ENCODE peak calls at places on chromosomes 4 and X, in seven cellular contexts. One of them, this sample, is unnamed.
A peak's percentile ranks its signal among the peaks of the same experiment; 100 is the strongest.

GRCh38 chr4:53654300-53654758 is 63.0 kb upstream of the LNX1 start:
- DNase-seq in CD4-positive, alpha-beta T cell: no peak
- DNase-seq in Calu3: no peak
- DNase-seq in stimulated activated CD4-positive, alpha-beta T cell treated with anti-CD3 and anti-CD28 coated beads, Interleukin-1b, Interleukin-23, amount 100 ng/mL, for 1 hour: no peak
- DNase-seq in fibroblast of the aortic adventitia: peak; percentile 89
- DNase-seq in adrenal gland: peak; percentile 41
- DNase-seq in glutamatergic neuron: no peak
- DNase-seq in this sample: no peak

GRCh38 chr4:107094332-107094731 is 58.2 kb upstream of the DKK2 start:
- DNase-seq in CD4-positive, alpha-beta T cell: no peak
- DNase-seq in Calu3: no peak
- DNase-seq in stimulated activated CD4-positive, alpha-beta T cell treated with anti-CD3 and anti-CD28 coated beads, Interleukin-1b, Interleukin-23, amount 100 ng/mL, for 1 hour: no peak
- DNase-seq in fibroblast of the aortic adventitia: peak; percentile 61
- DNase-seq in adrenal gland: no peak
- DNase-seq in glutamatergic neuron: no peak
- DNase-seq in this sample: no peak

GRCh38 chr4:169791527-169792156 is 33.9 kb upstream of the HPF1 start:
- DNase-seq in CD4-positive, alpha-beta T cell: no peak
- DNase-seq in Calu3: peak; percentile 59
- DNase-seq in stimulated activated CD4-positive, alpha-beta T cell treated with anti-CD3 and anti-CD28 coated beads, Interleukin-1b, Interleukin-23, amount 100 ng/mL, for 1 hour: no peak
- DNase-seq in fibroblast of the aortic adventitia: peak; percentile 69
- DNase-seq in adrenal gland: peak; percentile 48
- DNase-seq in glutamatergic neuron: peak; percentile 89
- DNase-seq in this sample: peak; percentile 36

GRCh38 chr4:69773443-69773842 is 13.0 kb upstream of the SULT1B1 start:
- DNase-seq in CD4-positive, alpha-beta T cell: no peak
- DNase-seq in Calu3: peak; percentile 15
- DNase-seq in stimulated activated CD4-positive, alpha-beta T cell treated with anti-CD3 and anti-CD28 coated beads, Interleukin-1b, Interleukin-23, amount 100 ng/mL, for 1 hour: no peak
- DNase-seq in fibroblast of the aortic adventitia: peak; percentile 90
- DNase-seq in adrenal gland: no peak
- DNase-seq in glutamatergic neuron: no peak
- DNase-seq in this sample: no peak

GRCh38 chrX:17654116-17654515 is 83.2 kb upstream of the SCML1 start:
- DNase-seq in CD4-positive, alpha-beta T cell: no peak
- DNase-seq in Calu3: no peak
- DNase-seq in stimulated activated CD4-positive, alpha-beta T cell treated with anti-CD3 and anti-CD28 coated beads, Interleukin-1b, Interleukin-23, amount 100 ng/mL, for 1 hour: no peak
- DNase-seq in fibroblast of the aortic adventitia: no peak
- DNase-seq in adrenal gland: no peak
- DNase-seq in glutamatergic neuron: no peak
- DNase-seq in this sample: no peak

GRCh38 chr4:95539056-95539455 is 9.7 kb downstream of the UNC5C start:
- DNase-seq in CD4-positive, alpha-beta T cell: no peak
- DNase-seq in Calu3: no peak
- DNase-seq in stimulated activated CD4-positive, alpha-beta T cell treated with anti-CD3 and anti-CD28 coated beads, Interleukin-1b, Interleukin-23, amount 100 ng/mL, for 1 hour: no peak
- DNase-seq in fibroblast of the aortic adventitia: no peak
- DNase-seq in adrenal gland: no peak
- DNase-seq in glutamatergic neuron: no peak
- DNase-seq in this sample: no peak

GRCh38 chr4:90318208-90318607 is 191.0 kb downstream of the CCSER1 start:
- DNase-seq in CD4-positive, alpha-beta T cell: no peak
- DNase-seq in Calu3: no peak
- DNase-seq in stimulated activated CD4-positive, alpha-beta T cell treated with anti-CD3 and anti-CD28 coated beads, Interleukin-1b, Interleukin-23, amount 100 ng/mL, for 1 hour: no peak
- DNase-seq in fibroblast of the aortic adventitia: peak; percentile 89
- DNase-seq in adrenal gland: no peak
- DNase-seq in glutamatergic neuron: no peak
- DNase-seq in this sample: no peak

GRCh38 chr4:105923507-105924238 is 28.4 kb downstream of the NPNT start:
- DNase-seq in CD4-positive, alpha-beta T cell: no peak
- DNase-seq in Calu3: no peak
- DNase-seq in stimulated activated CD4-positive, alpha-beta T cell treated with anti-CD3 and anti-CD28 coated beads, Interleukin-1b, Interleukin-23, amount 100 ng/mL, for 1 hour: no peak
- DNase-seq in fibroblast of the aortic adventitia: no peak
- DNase-seq in adrenal gland: no peak
- DNase-seq in glutamatergic neuron: peak; percentile 31
- DNase-seq in this sample: no peak

GRCh38 chrX:123432362-123433150 is 248.5 kb downstream of the GRIA3 start:
- DNase-seq in CD4-positive, alpha-beta T cell: no peak
- DNase-seq in Calu3: peak; percentile 49
- DNase-seq in stimulated activated CD4-positive, alpha-beta T cell treated with anti-CD3 and anti-CD28 coated beads, Interleukin-1b, Interleukin-23, amount 100 ng/mL, for 1 hour: no peak
- DNase-seq in fibroblast of the aortic adventitia: no peak
- DNase-seq in adrenal gland: no peak
- DNase-seq in glutamatergic neuron: no peak
- DNase-seq in this sample: no peak

GRCh38 chr4:163215896-163216295 is 49.2 kb upstream of the NAF1 start:
- DNase-seq in CD4-positive, alpha-beta T cell: no peak
- DNase-seq in Calu3: no peak
- DNase-seq in stimulated activated CD4-positive, alpha-beta T cell treated with anti-CD3 and anti-CD28 coated beads, Interleukin-1b, Interleukin-23, amount 100 ng/mL, for 1 hour: no peak
- DNase-seq in fibroblast of the aortic adventitia: no peak
- DNase-seq in adrenal gland: no peak
- DNase-seq in glutamatergic neuron: no peak
- DNase-seq in this sample: no peak

GRCh38 chr4:98662619-98663225 is 4.3 kb upstream of the TSPAN5 start:
- DNase-seq in CD4-positive, alpha-beta T cell: peak; percentile 23
- DNase-seq in Calu3: no peak
- DNase-seq in stimulated activated CD4-positive, alpha-beta T cell treated with anti-CD3 and anti-CD28 coated beads, Interleukin-1b, Interleukin-23, amount 100 ng/mL, for 1 hour: no peak
- DNase-seq in fibroblast of the aortic adventitia: no peak
- DNase-seq in adrenal gland: no peak
- DNase-seq in glutamatergic neuron: peak; percentile 20
- DNase-seq in this sample: no peak

GRCh38 chrX:54754854-54755253 is 43.2 kb downstream of the ITIH6 start:
- DNase-seq in CD4-positive, alpha-beta T cell: no peak
- DNase-seq in Calu3: no peak
- DNase-seq in stimulated activated CD4-positive, alpha-beta T cell treated with anti-CD3 and anti-CD28 coated beads, Interleukin-1b, Interleukin-23, amount 100 ng/mL, for 1 hour: no peak
- DNase-seq in fibroblast of the aortic adventitia: no peak
- DNase-seq in adrenal gland: no peak
- DNase-seq in glutamatergic neuron: no peak
- DNase-seq in this sample: no peak

GRCh38 chr4:155629831-155630425 is 36.7 kb upstream of the GUCY1A1 start:
- DNase-seq in CD4-positive, alpha-beta T cell: no peak
- DNase-seq in Calu3: no peak
- DNase-seq in stimulated activated CD4-positive, alpha-beta T cell treated with anti-CD3 and anti-CD28 coated beads, Interleukin-1b, Interleukin-23, amount 100 ng/mL, for 1 hour: no peak
- DNase-seq in fibroblast of the aortic adventitia: no peak
- DNase-seq in adrenal gland: no peak
- DNase-seq in glutamatergic neuron: no peak
- DNase-seq in this sample: no peak

GRCh38 chr4:134382478-134383227 is 181.1 kb upstream of the PABPC4L start:
- DNase-seq in CD4-positive, alpha-beta T cell: no peak
- DNase-seq in Calu3: no peak
- DNase-seq in stimulated activated CD4-positive, alpha-beta T cell treated with anti-CD3 and anti-CD28 coated beads, Interleukin-1b, Interleukin-23, amount 100 ng/mL, for 1 hour: no peak
- DNase-seq in fibroblast of the aortic adventitia: no peak
- DNase-seq in adrenal gland: no peak
- DNase-seq in glutamatergic neuron: no peak
- DNase-seq in this sample: no peak

GRCh38 chr4:79604152-79604551 is 196.1 kb upstream of the GK2 start:
- DNase-seq in CD4-positive, alpha-beta T cell: no peak
- DNase-seq in Calu3: no peak
- DNase-seq in stimulated activated CD4-positive, alpha-beta T cell treated with anti-CD3 and anti-CD28 coated beads, Interleukin-1b, Interleukin-23, amount 100 ng/mL, for 1 hour: no peak
- DNase-seq in fibroblast of the aortic adventitia: no peak
- DNase-seq in adrenal gland: no peak
- DNase-seq in glutamatergic neuron: no peak
- DNase-seq in this sample: no peak

GRCh38 chrX:7218321-7219152 is 70.6 kb upstream of the PUDP start:
- DNase-seq in CD4-positive, alpha-beta T cell: no peak
- DNase-seq in Calu3: no peak
- DNase-seq in stimulated activated CD4-positive, alpha-beta T cell treated with anti-CD3 and anti-CD28 coated beads, Interleukin-1b, Interleukin-23, amount 100 ng/mL, for 1 hour: no peak
- DNase-seq in fibroblast of the aortic adventitia: no peak
- DNase-seq in adrenal gland: no peak
- DNase-seq in glutamatergic neuron: no peak
- DNase-seq in this sample: no peak

GRCh38 chr4:146647615-146648383 is 9.1 kb downstream of the POU4F2 start:
- DNase-seq in CD4-positive, alpha-beta T cell: no peak
- DNase-seq in Calu3: no peak
- DNase-seq in stimulated activated CD4-positive, alpha-beta T cell treated with anti-CD3 and anti-CD28 coated beads, Interleukin-1b, Interleukin-23, amount 100 ng/mL, for 1 hour: no peak
- DNase-seq in fibroblast of the aortic adventitia: no peak
- DNase-seq in adrenal gland: no peak
- DNase-seq in glutamatergic neuron: peak; percentile 49
- DNase-seq in this sample: peak; percentile 24

GRCh38 chr4:26542996-26543395 is 40.9 kb upstream of the TBC1D19 start:
- DNase-seq in CD4-positive, alpha-beta T cell: no peak
- DNase-seq in Calu3: no peak
- DNase-seq in stimulated activated CD4-positive, alpha-beta T cell treated with anti-CD3 and anti-CD28 coated beads, Interleukin-1b, Interleukin-23, amount 100 ng/mL, for 1 hour: no peak
- DNase-seq in fibroblast of the aortic adventitia: no peak
- DNase-seq in adrenal gland: no peak
- DNase-seq in glutamatergic neuron: no peak
- DNase-seq in this sample: no peak

GRCh38 chr4:24451870-24452269 is 132.5 kb downstream of the DHX15 start:
- DNase-seq in CD4-positive, alpha-beta T cell: no peak
- DNase-seq in Calu3: no peak
- DNase-seq in stimulated activated CD4-positive, alpha-beta T cell treated with anti-CD3 and anti-CD28 coated beads, Interleukin-1b, Interleukin-23, amount 100 ng/mL, for 1 hour: no peak
- DNase-seq in fibroblast of the aortic adventitia: no peak
- DNase-seq in adrenal gland: no peak
- DNase-seq in glutamatergic neuron: no peak
- DNase-seq in this sample: no peak

GRCh38 chr4:78079701-78080430 is 22.7 kb downstream of the FRAS1 start:
- DNase-seq in CD4-positive, alpha-beta T cell: no peak
- DNase-seq in Calu3: no peak
- DNase-seq in stimulated activated CD4-positive, alpha-beta T cell treated with anti-CD3 and anti-CD28 coated beads, Interleukin-1b, Interleukin-23, amount 100 ng/mL, for 1 hour: no peak
- DNase-seq in fibroblast of the aortic adventitia: no peak
- DNase-seq in adrenal gland: no peak
- DNase-seq in glutamatergic neuron: peak; percentile 47
- DNase-seq in this sample: no peak

GRCh38 chrX:43552166-43552565 is 103.9 kb upstream of the MAOA start:
- DNase-seq in CD4-positive, alpha-beta T cell: no peak
- DNase-seq in Calu3: peak; percentile 13
- DNase-seq in stimulated activated CD4-positive, alpha-beta T cell treated with anti-CD3 and anti-CD28 coated beads, Interleukin-1b, Interleukin-23, amount 100 ng/mL, for 1 hour: no peak
- DNase-seq in fibroblast of the aortic adventitia: no peak
- DNase-seq in adrenal gland: no peak
- DNase-seq in glutamatergic neuron: no peak
- DNase-seq in this sample: no peak

GRCh38 chrX:8987672-8988250 is 46.2 kb downstream of the FAM9B start:
- DNase-seq in CD4-positive, alpha-beta T cell: peak; percentile 34
- DNase-seq in Calu3: no peak
- DNase-seq in stimulated activated CD4-positive, alpha-beta T cell treated with anti-CD3 and anti-CD28 coated beads, Interleukin-1b, Interleukin-23, amount 100 ng/mL, for 1 hour: no peak
- DNase-seq in fibroblast of the aortic adventitia: no peak
- DNase-seq in adrenal gland: no peak
- DNase-seq in glutamatergic neuron: no peak
- DNase-seq in this sample: no peak

GRCh38 chr4:54322817-54323417 is 93.8 kb downstream of the PDGFRA start:
- DNase-seq in CD4-positive, alpha-beta T cell: peak; percentile 7
- DNase-seq in Calu3: peak; percentile 67
- DNase-seq in stimulated activated CD4-positive, alpha-beta T cell treated with anti-CD3 and anti-CD28 coated beads, Interleukin-1b, Interleukin-23, amount 100 ng/mL, for 1 hour: peak; percentile 3
- DNase-seq in fibroblast of the aortic adventitia: peak; percentile 63
- DNase-seq in adrenal gland: peak; percentile 70
- DNase-seq in glutamatergic neuron: peak; percentile 73
- DNase-seq in this sample: peak; percentile 47

GRCh38 chrX:150161092-150161672 is 201.9 kb upstream of the MAMLD1 start:
- DNase-seq in CD4-positive, alpha-beta T cell: no peak
- DNase-seq in Calu3: no peak
- DNase-seq in stimulated activated CD4-positive, alpha-beta T cell treated with anti-CD3 and anti-CD28 coated beads, Interleukin-1b, Interleukin-23, amount 100 ng/mL, for 1 hour: no peak
- DNase-seq in fibroblast of the aortic adventitia: no peak
- DNase-seq in adrenal gland: no peak
- DNase-seq in glutamatergic neuron: no peak
- DNase-seq in this sample: no peak

GRCh38 chr4:78288327-78288726 is 231.2 kb downstream of the FRAS1 start:
- DNase-seq in CD4-positive, alpha-beta T cell: no peak
- DNase-seq in Calu3: no peak
- DNase-seq in stimulated activated CD4-positive, alpha-beta T cell treated with anti-CD3 and anti-CD28 coated beads, Interleukin-1b, Interleukin-23, amount 100 ng/mL, for 1 hour: no peak
- DNase-seq in fibroblast of the aortic adventitia: peak; percentile 45
- DNase-seq in adrenal gland: no peak
- DNase-seq in glutamatergic neuron: no peak
- DNase-seq in this sample: no peak

GRCh38 chr4:137614491-137614890 is 82.2 kb upstream of the PCDH18 start:
- DNase-seq in CD4-positive, alpha-beta T cell: no peak
- DNase-seq in Calu3: no peak
- DNase-seq in stimulated activated CD4-positive, alpha-beta T cell treated with anti-CD3 and anti-CD28 coated beads, Interleukin-1b, Interleukin-23, amount 100 ng/mL, for 1 hour: no peak
- DNase-seq in fibroblast of the aortic adventitia: no peak
- DNase-seq in adrenal gland: no peak
- DNase-seq in glutamatergic neuron: no peak
- DNase-seq in this sample: no peak

GRCh38 chrX:12919620-12920019 is 13.2 kb downstream of the TLR8 start:
- DNase-seq in CD4-positive, alpha-beta T cell: no peak
- DNase-seq in Calu3: no peak
- DNase-seq in stimulated activated CD4-positive, alpha-beta T cell treated with anti-CD3 and anti-CD28 coated beads, Interleukin-1b, Interleukin-23, amount 100 ng/mL, for 1 hour: no peak
- DNase-seq in fibroblast of the aortic adventitia: no peak
- DNase-seq in adrenal gland: no peak
- DNase-seq in glutamatergic neuron: no peak
- DNase-seq in this sample: no peak

GRCh38 chr4:37902212-37902611 is 11.3 kb downstream of the TBC1D1 start:
- DNase-seq in CD4-positive, alpha-beta T cell: no peak
- DNase-seq in Calu3: no peak
- DNase-seq in stimulated activated CD4-positive, alpha-beta T cell treated with anti-CD3 and anti-CD28 coated beads, Interleukin-1b, Interleukin-23, amount 100 ng/mL, for 1 hour: no peak
- DNase-seq in fibroblast of the aortic adventitia: no peak
- DNase-seq in adrenal gland: no peak
- DNase-seq in glutamatergic neuron: no peak
- DNase-seq in this sample: no peak

GRCh38 chr4:7043521-7044414 is 596 bp downstream of the TADA2B start:
- DNase-seq in CD4-positive, alpha-beta T cell: peak; percentile 37
- DNase-seq in Calu3: peak; percentile 16
- DNase-seq in stimulated activated CD4-positive, alpha-beta T cell treated with anti-CD3 and anti-CD28 coated beads, Interleukin-1b, Interleukin-23, amount 100 ng/mL, for 1 hour: peak; percentile 21
- DNase-seq in fibroblast of the aortic adventitia: peak; percentile 37
- DNase-seq in adrenal gland: peak; percentile 67
- DNase-seq in glutamatergic neuron: peak; percentile 51
- DNase-seq in this sample: peak; percentile 63

GRCh38 chrX:154980330-154981115 is 42.0 kb downstream of the F8 start:
- DNase-seq in CD4-positive, alpha-beta T cell: peak; percentile 69
- DNase-seq in Calu3: peak; percentile 78
- DNase-seq in stimulated activated CD4-positive, alpha-beta T cell treated with anti-CD3 and anti-CD28 coated beads, Interleukin-1b, Interleukin-23, amount 100 ng/mL, for 1 hour: peak; percentile 52
- DNase-seq in fibroblast of the aortic adventitia: peak; percentile 72
- DNase-seq in adrenal gland: peak; percentile 78
- DNase-seq in glutamatergic neuron: peak; percentile 65
- DNase-seq in this sample: peak; percentile 65

This sample was measured in left ventricle myocardium superior.